ENCODE peak calls at places on chromosome 16, in seven cellular contexts. G, Q, U, X, T, J and S are unnamed samples.

GRCh38 chr16:77406680-77407079 is 28.2 kb downstream of the ADAMTS18 start:
- DNase-seq in G (no peak), Q (peak), U (no peak), X (no peak), T (no peak), J (peak), S (no peak)

GRCh38 chr16:29148867-29149272 is 164.0 kb downstream of the LAT start:
- DNase-seq in G (peak), Q (no peak), U (no peak), X (no peak), T (peak), J (no peak), S (peak)

GRCh38 chr16:649646-650045 is 481 bp downstream of the WDR90 start:
- DNase-seq in G (no peak), Q (no peak), U (no peak), X (no peak), T (no peak), J (no peak), S (no peak)

GRCh38 chr16:12081048-12081404 is 104.5 kb downstream of the SNX29 start:
- DNase-seq in G (no peak), Q (no peak), U (no peak), X (no peak), T (no peak), J (no peak), S (no peak)

GRCh38 chr16:2170080-2170479 is 14.5 kb downstream of the TRAF7 start:
- DNase-seq in G (no peak), Q (no peak), U (no peak), X (no peak), T (no peak), J (no peak), S (no peak)

GRCh38 chr16:77332792-77333191 is 102.0 kb downstream of the ADAMTS18 start:
- DNase-seq in G (no peak), Q (no peak), U (no peak), X (no peak), T (no peak), J (peak), S (no peak)

GRCh38 chr16:71648921-71649320 is 22.9 kb downstream of the MARVELD3 start:
- DNase-seq in G (no peak), Q (no peak), U (no peak), X (no peak), T (no peak), J (peak), S (no peak)

GRCh38 chr16:74107795-74108610 is 188.6 kb upstream of the PSMD7 start:
- DNase-seq in G (no peak), Q (no peak), U (peak), X (no peak), T (no peak), J (peak), S (no peak)

GRCh38 chr16:50830698-50831097 is 88.8 kb downstream of the CYLD start:
- DNase-seq in G (no peak), Q (no peak), U (no peak), X (no peak), T (no peak), J (peak), S (no peak)

GRCh38 chr16:53111078-53111776 is 56.4 kb downstream of the CHD9 start:
- DNase-seq in G (no peak), Q (no peak), U (no peak), X (no peak), T (no peak), J (no peak), S (no peak)

GRCh38 chr16:87945351-87946042 is 5.7 kb upstream of the BANP start:
- DNase-seq in G (no peak), Q (peak), U (peak), X (peak), T (peak), J (peak), S (peak)

GRCh38 chr16:28905229-28905754 is 19.7 kb downstream of the RABEP2 start:
- DNase-seq in G (no peak), Q (no peak), U (no peak), X (no peak), T (no peak), J (no peak), S (no peak)

GRCh38 chr16:31083081-31083480 is 5.7 kb downstream of the PRSS53 start:
- DNase-seq in G (no peak), Q (no peak), U (no peak), X (no peak), T (no peak), J (no peak), S (no peak)

GRCh38 chr16:89607453-89607852 is 6.0 kb upstream of the DPEP1 start:
- DNase-seq in G (no peak), Q (no peak), U (no peak), X (no peak), T (no peak), J (no peak), S (no peak)

GRCh38 chr16:7182510-7183109 is 150.0 kb upstream of the RBFOX1 start:
- DNase-seq in G (no peak), Q (no peak), U (no peak), X (no peak), T (no peak), J (no peak), S (no peak)

GRCh38 chr16:58733248-58733670 is 857 bp downstream of the GOT2 start:
- DNase-seq in G (no peak), Q (peak), U (no peak), X (peak), T (no peak), J (peak), S (no peak)

GRCh38 chr16:35862242-35862641 is 2402.8 kb downstream of the TP53TG3F start:
- DNase-seq in G (no peak), Q (no peak), U (no peak), X (no peak), T (no peak), J (no peak), S (no peak)

GRCh38 chr16:12305081-12305596 is 328.6 kb downstream of the SNX29 start:
- DNase-seq in G (no peak), Q (no peak), U (no peak), X (no peak), T (no peak), J (no peak), S (no peak)

GRCh38 chr16:35754391-35755369 is 2295.3 kb downstream of the TP53TG3F start:
- DNase-seq in G (no peak), Q (no peak), U (no peak), X (no peak), T (no peak), J (no peak), S (no peak)

GRCh38 chr16:52997922-52998321 is 54.8 kb downstream of the CHD9NB start:
- DNase-seq in G (no peak), Q (no peak), U (no peak), X (no peak), T (no peak), J (no peak), S (no peak)

GRCh38 chr16:31130899-31131298 is 4.6 kb downstream of the PRSS8 start:
- DNase-seq in G (no peak), Q (no peak), U (no peak), X (no peak), T (no peak), J (peak), S (peak)

GRCh38 chr16:58654456-58655214 is 25.0 kb upstream of the CNOT1 start:
- DNase-seq in G (no peak), Q (no peak), U (no peak), X (no peak), T (no peak), J (no peak), S (no peak)

GRCh38 chr16:83689385-83689831 is 118.4 kb upstream of the HSBP1 start:
- DNase-seq in G (no peak), Q (peak), U (peak), X (no peak), T (no peak), J (peak), S (no peak)

GRCh38 chr16:89909777-89910716 is 8.6 kb upstream of the MC1R start:
- DNase-seq in G (peak), Q (peak), U (peak), X (peak), T (peak), J (peak), S (peak)

GRCh38 chr16:17518441-17518840 is 47.7 kb upstream of the XYLT1 start:
- DNase-seq in G (no peak), Q (peak), U (no peak), X (no peak), T (no peak), J (peak), S (no peak)

GRCh38 chr16:31177136-31177535 is 2.8 kb upstream of the FUS start:
- DNase-seq in G (peak), Q (peak), U (no peak), X (no peak), T (no peak), J (peak), S (no peak)

DNA sequence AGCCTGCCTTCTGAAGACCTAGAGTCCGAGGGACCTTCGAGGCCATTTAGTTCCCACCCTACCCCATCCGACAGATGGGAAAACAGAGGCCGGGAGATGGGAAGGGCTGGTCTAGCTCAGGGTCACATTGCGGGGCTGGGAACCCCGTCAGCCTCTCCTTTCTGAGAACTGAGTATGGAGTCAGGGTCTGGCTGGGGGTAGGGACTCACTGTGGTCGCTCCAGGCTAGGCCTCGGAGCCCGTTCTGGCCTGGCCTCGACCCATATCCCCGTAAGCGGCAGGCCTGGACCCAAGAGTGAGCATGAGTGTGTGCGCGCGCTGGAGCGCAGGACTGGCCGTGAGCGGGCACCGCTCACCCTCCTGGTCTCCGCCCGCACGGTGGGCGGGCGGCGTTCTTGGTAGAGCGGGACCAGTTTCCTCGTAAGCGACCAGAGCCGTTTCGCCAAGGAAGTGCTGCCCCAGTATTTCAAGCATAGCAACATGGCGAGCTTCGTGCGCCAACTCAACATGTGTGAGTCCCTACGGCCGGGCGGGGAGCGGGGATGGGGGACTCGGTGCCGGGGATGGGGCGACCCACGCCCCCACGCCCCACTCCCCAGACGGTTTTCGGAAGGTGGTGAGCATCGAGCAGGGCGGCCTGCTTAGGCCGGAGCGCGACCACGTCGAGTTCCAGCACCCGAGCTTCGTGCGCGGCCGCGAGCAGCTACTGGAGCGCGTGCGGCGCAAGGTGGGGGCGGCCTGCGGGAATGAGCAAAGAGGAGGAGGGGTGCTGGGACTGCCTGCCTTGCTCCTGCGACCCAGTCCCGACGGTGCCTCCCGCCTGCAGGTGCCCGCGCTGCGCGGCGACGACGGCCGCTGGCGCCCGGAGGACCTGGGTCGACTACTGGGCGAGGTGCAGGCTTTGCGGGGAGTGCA is 833 bp downstream of the HSF4 start:
- DNase-seq in G (no peak), Q (no peak), U (no peak), X (no peak), T (peak), J (no peak), S (no peak)
- H3K4me3 ChIP-seq in G (no peak), Q (no peak), U (peak), X (peak), T (no peak), J (no peak), S (peak)

GRCh38 chr16:67901734-67902133 is 8.7 kb downstream of the PSKH1 start:
- DNase-seq in G (no peak), Q (no peak), U (no peak), X (no peak), T (no peak), J (no peak), S (no peak)
- H3K4me3 ChIP-seq in G (no peak), Q (no peak), U (no peak), X (no peak), T (no peak), J (no peak), S (no peak)

GRCh38 chr16:9836118-9836736 is 346.0 kb downstream of the GRIN2A start:
- DNase-seq in G (no peak), Q (peak), U (peak), X (no peak), T (peak), J (peak), S (no peak)
- H3K4me3 ChIP-seq in G (no peak), Q (no peak), U (no peak), X (no peak), T (no peak), J (no peak), S (no peak)

GRCh38 chr16:86504315-86505184 is 5.8 kb upstream of the FOXF1 start:
- DNase-seq in G (no peak), Q (no peak), U (no peak), X (no peak), T (no peak), J (no peak), S (no peak)
- H3K4me3 ChIP-seq in G (no peak), Q (no peak), U (no peak), X (no peak), T (no peak), J (no peak), S (no peak)

GRCh38 chr16:54174201-54174600 is 112.4 kb downstream of the IRX3 start:
- DNase-seq in G (no peak), Q (no peak), U (no peak), X (no peak), T (no peak), J (no peak), S (no peak)

GRCh38 chr16:54174750-54175149 is 111.8 kb downstream of the IRX3 start:
- DNase-seq in G (no peak), Q (no peak), U (no peak), X (no peak), T (no peak), J (no peak), S (no peak)

GRCh38 chr16:54176376-54176901 is 110.1 kb downstream of the IRX3 start:
- DNase-seq in G (no peak), Q (no peak), U (no peak), X (no peak), T (no peak), J (no peak), S (peak)

GRCh38 chr16:54175552-54176375 is 110.8 kb downstream of the IRX3 start:
- DNase-seq in G (no peak), Q (no peak), U (no peak), X (no peak), T (no peak), J (no peak), S (peak)

DNA sequence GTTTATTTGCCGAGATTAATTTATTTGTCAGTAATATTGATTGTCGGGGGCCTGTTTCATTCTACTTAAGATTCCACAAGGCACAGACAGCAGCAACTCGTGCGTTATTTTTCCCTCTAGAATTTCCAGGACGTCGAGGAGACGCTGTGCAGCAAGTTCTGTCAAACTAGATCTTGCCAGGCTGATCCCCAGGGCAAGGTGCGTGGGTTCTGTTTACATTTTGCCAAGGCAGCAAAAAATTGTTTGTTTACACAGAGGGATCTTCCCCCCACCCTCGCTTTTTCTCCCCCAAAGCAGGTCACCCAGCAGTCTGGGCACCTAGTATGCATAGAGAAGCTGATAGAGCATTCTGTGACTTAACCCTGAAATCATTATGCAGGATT is 111.4 kb downstream of the IRX3 start:
- DNase-seq in G (no peak), Q (no peak), U (no peak), X (no peak), T (no peak), J (peak), S (peak)
- H3K4me3 ChIP-seq in G (no peak), Q (no peak), U (no peak), X (no peak), T (no peak), J (no peak), S (peak)

DNA sequence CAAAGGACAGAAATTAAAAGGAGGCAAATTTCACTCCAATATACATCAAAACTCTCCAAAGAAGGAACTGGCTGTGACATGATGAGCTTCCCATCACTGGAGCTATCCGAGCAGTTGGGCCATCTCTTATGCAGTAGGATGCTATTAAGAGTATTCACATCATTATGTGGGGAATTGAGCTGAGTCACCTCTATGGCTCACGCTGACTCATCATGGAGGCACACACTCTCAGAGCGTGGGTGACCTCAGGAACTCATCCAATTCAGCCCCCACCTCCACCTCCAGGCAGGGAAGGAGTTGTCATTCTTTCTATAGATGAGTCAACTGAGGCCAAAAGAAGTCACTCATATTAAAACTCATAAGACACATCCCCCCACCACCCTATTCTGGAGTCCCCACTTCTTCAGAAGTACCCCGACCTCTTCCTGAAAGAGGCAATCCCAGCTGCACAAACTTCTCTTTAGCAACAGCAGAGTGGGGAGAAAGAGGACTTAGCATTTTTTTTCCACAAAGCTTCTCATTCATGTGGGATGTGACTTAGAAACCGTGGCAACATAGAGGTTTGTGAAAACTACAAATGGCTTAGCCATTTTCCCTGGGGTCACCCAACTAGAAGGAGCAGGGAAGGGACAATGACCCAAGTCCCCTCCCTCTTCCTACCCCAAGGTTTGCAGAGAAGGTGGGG is 32.5 kb downstream of the ABCC12 start:
- DNase-seq in G (no peak), Q (peak), U (no peak), X (no peak), T (no peak), J (peak), S (no peak)
- H3K4me3 ChIP-seq in G (no peak), Q (no peak), U (no peak), X (no peak), T (no peak), J (no peak), S (no peak)

DNA sequence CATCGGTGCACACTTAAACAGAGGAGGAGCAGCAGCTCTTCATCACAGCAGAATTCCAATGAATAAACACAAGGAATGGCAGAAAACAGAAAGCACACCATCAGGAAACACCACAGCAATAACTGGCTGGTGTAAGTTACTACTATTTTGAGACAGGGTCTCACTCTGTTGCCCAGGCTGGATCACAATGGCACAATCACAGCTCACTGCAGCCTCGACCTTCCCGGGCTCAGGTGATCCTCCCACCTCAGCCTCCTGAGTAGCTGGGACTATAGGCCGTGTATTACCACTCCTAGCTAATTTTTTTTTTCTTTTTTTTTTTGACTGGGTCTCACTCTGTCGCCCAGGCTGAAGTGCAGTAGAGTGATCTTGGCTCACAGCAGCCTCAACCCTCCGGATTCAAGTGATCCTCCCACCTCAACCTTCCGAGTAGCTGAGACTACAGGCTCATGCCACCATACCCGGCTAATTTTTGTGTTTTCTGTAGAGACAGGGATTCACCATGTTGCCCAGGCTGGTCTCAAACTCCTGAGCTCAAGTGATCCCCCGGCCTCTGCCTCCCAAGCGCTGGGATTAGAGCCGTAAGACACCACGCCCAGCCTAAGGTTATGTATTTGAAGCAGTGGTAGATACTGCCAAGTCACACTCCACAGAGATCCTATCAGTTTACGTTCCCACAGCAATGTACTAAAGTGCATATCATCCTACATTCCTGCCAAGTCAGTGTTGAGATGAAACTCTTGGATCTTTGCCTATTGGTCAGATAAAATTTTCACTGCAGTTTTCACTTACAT is 20.7 kb downstream of the TRAP1 start:
- DNase-seq in G (no peak), Q (peak), U (no peak), X (no peak), T (no peak), J (no peak), S (no peak)
- H3K4me3 ChIP-seq in G (no peak), Q (no peak), U (no peak), X (no peak), T (no peak), J (no peak), S (no peak)